ENCODE peak calls at places on chromosomes 16 and 17, in eight cellular contexts. L is neural progenitor cell, B is mesendoderm, D is lower lobe of right lung, F is thoracic aorta, H is fibroblast of lung, O is body of pancreas, G is Peyer's patch. N is an unnamed sample.
A peak's percentile ranks its signal among the peaks of the same experiment; 100 is the strongest.

GRCh38 chr16:47392114-47392513 is 68.7 kb downstream of the ITFG1 start:
- DNase-seq in L (no peak), B (no peak), D (no peak), F (no peak), H (no peak), O (peak; percentile 6), G (no peak), N (no peak)

GRCh38 chr17:31272803-31273202 is 24.2 kb downstream of the OMG start:
- DNase-seq in L (no peak), B (no peak), D (no peak), F (no peak), H (no peak), O (no peak), G (no peak), N (no peak)

GRCh38 chr17:7133424-7133823 is 18.8 kb upstream of the ASGR2 start:
- DNase-seq in L (peak; percentile 79), B (peak; percentile 92), D (peak; percentile 65), F (no peak), H (no peak), O (peak; percentile 52), G (peak; percentile 49), N (peak; percentile 76)

GRCh38 chr16:67562526-67562917 is at the start of gene CTCF:
- DNase-seq in L (peak; percentile 96), B (peak; percentile 80), D (peak; percentile 90), F (no peak), H (peak; percentile 82), O (peak; percentile 86), G (peak; percentile 92), N (peak; percentile 94)

GRCh38 chr17:38425744-38426143 is 2.5 kb upstream of the ARHGAP23 start:
- DNase-seq in L (no peak), B (peak; percentile 65), D (no peak), F (no peak), H (no peak), O (no peak), G (no peak), N (peak; percentile 79)

GRCh38 chr17:44200478-44201155 is 933 bp upstream of the ATXN7L3 start:
- DNase-seq in L (no peak), B (peak; percentile 49), D (no peak), F (no peak), H (no peak), O (no peak), G (no peak), N (no peak)

GRCh38 chr16:16189842-16190241 is 33.5 kb downstream of the ABCC6 start:
- DNase-seq in L (no peak), B (no peak), D (no peak), F (no peak), H (no peak), O (no peak), G (no peak), N (no peak)

GRCh38 chr17:49247949-49248348 is 17.4 kb upstream of the PHOSPHO1 start:
- DNase-seq in L (no peak), B (no peak), D (no peak), F (no peak), H (no peak), O (no peak), G (no peak), N (no peak)

GRCh38 chr17:43545383-43545632 is 832 bp downstream of the ETV4 start:
- DNase-seq in L (no peak), B (no peak), D (no peak), F (no peak), H (no peak), O (no peak), G (peak; percentile 70), N (no peak)

GRCh38 chr17:8947201-8947600 is 18.3 kb downstream of the PIK3R5 start:
- DNase-seq in L (no peak), B (no peak), D (no peak), F (no peak), H (no peak), O (no peak), G (no peak), N (no peak)

GRCh38 chr17:46764709-46765401 is 53.6 kb downstream of the WNT3 start:
- DNase-seq in L (no peak), B (peak; percentile 64), D (peak; percentile 74), F (no peak), H (peak; percentile 69), O (peak; percentile 73), G (no peak), N (peak; percentile 82)

GRCh38 chr17:31918701-31919128 is 17.2 kb upstream of the UTP6 start:
- DNase-seq in L (peak; percentile 9), B (no peak), D (no peak), F (no peak), H (peak; percentile 36), O (no peak), G (no peak), N (no peak)

GRCh38 chr16:27925612-27926011 is 137.9 kb downstream of the GSG1L start:
- DNase-seq in L (no peak), B (no peak), D (no peak), F (no peak), H (no peak), O (no peak), G (no peak), N (no peak)

GRCh38 chr17:56424543-56425044 is 168.9 kb upstream of the NOG start:
- DNase-seq in L (no peak), B (no peak), D (no peak), F (no peak), H (no peak), O (no peak), G (no peak), N (no peak)

GRCh38 chr16:89721644-89722391 is 481 bp downstream of the ZNF276 start:
- DNase-seq in L (peak; percentile 62), B (peak; percentile 49), D (peak; percentile 89), F (no peak), H (peak; percentile 47), O (peak; percentile 72), G (peak; percentile 81), N (peak; percentile 89)

GRCh38 chr17:73650617-73651200 is 6.5 kb upstream of the SDK2 start:
- DNase-seq in L (no peak), B (no peak), D (no peak), F (no peak), H (no peak), O (no peak), G (no peak), N (no peak)
- H3K27me3 ChIP-seq in L (peaks cover 26% of the 10 kb centered on the region), B (no peaks in the 10 kb centered on the region), D (peaks cover 30% of the 10 kb centered on the region), F (no peaks in the 10 kb centered on the region), H (peaks cover 2% of the 10 kb centered on the region), O (no peaks in the 10 kb centered on the region), G (no peaks in the 10 kb centered on the region), N (no peaks in the 10 kb centered on the region)

GRCh38 chr16:7765079-7765550 is 432.5 kb downstream of the RBFOX1 start:
- DNase-seq in L (no peak), B (no peak), D (no peak), F (no peak), H (no peak), O (no peak), G (no peak), N (no peak)
- H3K27ac ChIP-seq in L (no peak overlapping the region), B (no peak overlapping the region), D (no peak overlapping the region), F (no peak overlapping the region), H (no peak overlapping the region), O (no peak overlapping the region), G (no peak overlapping the region), N (no peak overlapping the region)

DNA sequence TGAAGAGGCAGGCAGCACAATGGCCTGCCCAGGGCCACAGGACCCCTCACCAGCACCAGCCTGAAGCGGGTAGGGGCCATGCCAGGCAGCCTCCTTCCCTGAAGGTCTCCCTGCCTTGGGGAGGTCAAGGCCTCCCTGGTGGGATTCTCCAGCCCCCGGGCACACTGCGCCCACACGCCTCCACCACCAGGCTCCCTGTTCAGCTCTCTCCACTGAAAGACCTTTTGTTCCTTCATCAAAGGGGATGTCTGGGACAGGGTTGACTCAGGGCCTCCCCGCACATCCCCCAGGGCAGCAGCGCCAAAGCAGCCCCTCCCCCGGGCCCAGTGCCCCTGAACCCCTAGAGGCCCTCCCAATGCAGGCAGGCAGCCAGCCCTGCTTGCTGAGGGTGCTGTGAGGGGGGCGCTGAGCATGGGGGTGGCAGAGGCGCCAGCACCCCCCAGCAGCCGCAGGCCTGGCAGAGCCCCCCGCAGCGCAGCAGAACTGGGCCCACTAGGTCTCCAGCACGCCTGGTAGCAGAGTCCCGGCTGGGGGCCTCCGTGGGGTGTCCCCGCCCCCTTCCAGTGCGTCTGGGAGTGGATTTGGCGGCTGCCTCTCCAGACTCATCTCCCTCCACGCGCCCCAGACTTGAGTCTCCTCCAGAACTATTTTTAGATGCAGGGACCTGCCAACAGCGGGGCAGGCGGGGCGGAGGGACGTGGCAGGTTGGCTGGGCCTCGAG is 13.1 kb downstream of the BCAR1 start:
- DNase-seq in L (peak; percentile 46), B (no peak), D (peak; percentile 61), F (peak; percentile 62), H (peak; percentile 90), O (peak; percentile 66), G (no peak), N (peak; percentile 91)
- H3K4me3 ChIP-seq in L (no peak overlapping the region), B (no peak overlapping the region), D (no peak overlapping the region), F (peak overlapping the region; percentile 42), H (no peak overlapping the region), O (no peak overlapping the region), G (no peak overlapping the region), N (no peak overlapping the region)

GRCh38 chr17:67027031-67027628 is 17.2 kb upstream of the CACNG1 start:
- DNase-seq in L (no peak), B (no peak), D (no peak), F (no peak), H (no peak), O (no peak), G (no peak), N (no peak)
- H3K27me3 ChIP-seq in L (no peaks in the 10 kb centered on the region), B (no peaks in the 10 kb centered on the region), D (no peaks in the 10 kb centered on the region), F (no peaks in the 10 kb centered on the region), H (peaks cover 2% of the 10 kb centered on the region), O (no peaks in the 10 kb centered on the region), G (no peaks in the 10 kb centered on the region), N (no peaks in the 10 kb centered on the region)

N was measured in right cardiac atrium.